ENCODE peak calls at places on chromosomes 16 and 17, in five cellular contexts. N is CD8-positive, alpha-beta T cell; V is Calu3; Z is sigmoid colon; F is choroid plexus epithelial cell. S is an unnamed sample.

GRCh38 chr16:7113949-7114348 is 218.7 kb upstream of the RBFOX1 start:
- DNase-seq in N (no peak), V (no peak), Z (no peak), F (no peak), S (no peak)

GRCh38 chr17:2703181-2703580 is 8.4 kb downstream of the CLUH start:
- DNase-seq in N (no peak), V (no peak), Z (peak), F (no peak), S (no peak)

GRCh38 chr16:16124438-16124837 is 98.9 kb downstream of the ABCC6 start:
- DNase-seq in N (no peak), V (no peak), Z (no peak), F (no peak), S (no peak)

GRCh38 chr16:69169607-69170352 is 17.2 kb upstream of the SNTB2 start:
- DNase-seq in N (no peak), V (no peak), Z (peak), F (no peak), S (no peak)

GRCh38 chr16:71767060-71767900 is 41.4 kb downstream of the AP1G1 start:
- DNase-seq in N (no peak), V (no peak), Z (no peak), F (no peak), S (no peak)

GRCh38 chr16:31202402-31203385 is at the start of gene PYCARD:
- DNase-seq in N (peak), V (peak), Z (peak), F (peak), S (peak)

GRCh38 chr17:67891481-67892119 is 66.3 kb downstream of the BPTF start:
- DNase-seq in N (no peak), V (no peak), Z (no peak), F (peak), S (no peak)

GRCh38 chr16:49440156-49441065 is 66.8 kb downstream of the C16orf78 start:
- DNase-seq in N (no peak), V (no peak), Z (peak), F (no peak), S (no peak)

GRCh38 chr16:19008245-19008644 is 24.5 kb downstream of the TMC7 start:
- DNase-seq in N (no peak), V (no peak), Z (no peak), F (peak), S (no peak)

GRCh38 chr17:76250141-76250540 is 9.8 kb upstream of the RNF157 start:
- DNase-seq in N (no peak), V (no peak), Z (peak), F (no peak), S (no peak)

GRCh38 chr16:30054959-30055553 is 10.5 kb upstream of the ALDOA start:
- DNase-seq in N (no peak), V (peak), Z (no peak), F (no peak), S (peak)

GRCh38 chr16:28149016-28149888 is 62.5 kb downstream of the XPO6 start:
- DNase-seq in N (no peak), V (no peak), Z (no peak), F (no peak), S (no peak)

GRCh38 chr16:8167436-8167835 is 422.9 kb downstream of the TMEM114 start:
- DNase-seq in N (no peak), V (no peak), Z (no peak), F (no peak), S (no peak)

GRCh38 chr17:65194670-65195334 is 57.6 kb downstream of the RGS9 start:
- DNase-seq in N (no peak), V (no peak), Z (no peak), F (peak), S (no peak)
- TF ChIP-seq CTCF in N (no peak), V (no peak), Z (no peak), F (peak), S (no peak)

DNA sequence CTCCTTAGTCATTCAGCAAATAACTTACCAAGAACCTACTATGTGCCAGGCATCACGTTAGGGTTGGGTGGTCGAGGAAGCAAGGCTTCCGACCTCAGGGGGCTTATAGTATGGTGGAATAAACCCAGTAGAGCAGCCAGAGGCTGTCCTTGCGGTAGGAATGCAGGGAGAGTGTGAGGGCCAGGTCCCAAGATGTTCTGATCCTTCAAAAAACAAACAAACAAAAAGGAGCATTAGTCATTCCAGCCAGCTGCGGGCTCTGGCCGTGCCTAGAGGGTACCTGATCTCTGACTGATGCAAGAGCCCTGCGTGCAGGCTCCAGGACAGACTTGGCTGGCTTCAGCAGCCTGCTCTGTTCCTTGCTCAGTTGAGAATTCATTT is 18.2 kb downstream of the CYB5D2 start:
- DNase-seq in N (no peak), V (peak), Z (no peak), F (peak), S (no peak)
- TF ChIP-seq CTCF in N (no peak), V (no peak), Z (no peak), F (peak), S (no peak)

DNA sequence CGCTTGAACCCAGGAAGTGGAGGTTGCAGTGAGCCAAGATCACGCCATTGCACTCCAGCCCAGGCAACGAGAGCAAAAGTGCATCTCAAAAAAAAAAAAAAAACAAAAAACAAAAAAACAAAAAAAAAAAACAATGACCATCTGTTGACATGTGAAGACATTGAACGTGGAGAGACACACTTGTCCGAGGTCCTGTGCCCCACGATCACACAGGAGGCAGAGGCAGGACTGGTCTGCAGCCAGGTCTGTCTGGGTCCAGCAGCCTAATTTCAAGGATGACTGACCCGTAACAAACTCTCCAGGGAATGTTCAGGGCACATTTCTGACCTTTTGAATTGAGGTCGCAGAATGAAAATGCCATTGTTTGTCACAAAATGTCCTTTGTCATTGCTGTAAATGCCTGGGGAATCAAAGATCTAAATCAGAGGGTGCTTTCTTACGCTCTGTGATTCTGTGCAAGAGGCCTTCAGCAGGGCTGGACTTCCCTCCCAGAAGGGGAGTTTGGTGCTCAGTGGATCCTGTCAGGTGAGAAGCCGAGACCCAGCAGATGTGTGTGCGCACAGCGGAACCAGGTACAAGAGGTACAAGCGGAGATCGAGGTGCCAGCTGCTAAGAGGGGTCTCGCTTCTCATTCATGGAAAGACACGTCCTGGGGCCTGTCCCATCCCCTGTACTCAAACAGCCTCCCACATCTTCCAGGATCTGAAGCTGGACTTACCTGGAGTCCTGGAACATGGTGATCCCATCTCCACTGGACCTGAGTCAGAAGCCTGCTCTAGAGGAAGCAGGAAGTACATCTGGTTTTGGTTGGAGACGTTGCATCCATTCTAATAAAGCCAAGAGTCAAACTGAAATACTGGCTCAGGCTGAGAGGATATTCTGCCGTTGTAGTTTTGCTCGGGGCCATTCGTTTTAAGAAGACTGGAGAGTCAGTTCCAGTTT is 95.8 kb downstream of the IRF8 start:
- DNase-seq in N (no peak), V (no peak), Z (peak), F (no peak), S (no peak)
- TF ChIP-seq CTCF in N (no peak), V (no peak), Z (no peak), F (no peak), S (no peak)

GRCh38 chr17:10631701-10632100 is 25.4 kb downstream of the MYH3 start:
- DNase-seq in N (no peak), V (no peak), Z (no peak), F (no peak), S (no peak)

GRCh38 chr17:10631048-10631700 is 25.9 kb downstream of the MYH3 start:
- DNase-seq in N (no peak), V (peak), Z (no peak), F (peak), S (peak)

GRCh38 chr17:10629706-10630105 is 27.4 kb downstream of the MYH3 start:
- DNase-seq in N (no peak), V (no peak), Z (no peak), F (no peak), S (no peak)

GRCh38 chr17:10626378-10626777 is 30.7 kb downstream of the MYH3 start:
- DNase-seq in N (no peak), V (no peak), Z (no peak), F (no peak), S (no peak)

GRCh38 chr17:10628756-10629155 is 28.4 kb downstream of the MYH3 start:
- DNase-seq in N (no peak), V (no peak), Z (no peak), F (no peak), S (no peak)
- TF ChIP-seq CTCF in N (no peak), V (no peak), Z (no peak), F (peak), S (peak)

GRCh38 chr17:81429813-81430510 is 34.7 kb downstream of the BAHCC1 start:
- DNase-seq in N (no peak), V (no peak), Z (no peak), F (peak), S (no peak)
- TF ChIP-seq CTCF in N (no peak), V (no peak), Z (no peak), F (peak), S (peak)

DNA sequence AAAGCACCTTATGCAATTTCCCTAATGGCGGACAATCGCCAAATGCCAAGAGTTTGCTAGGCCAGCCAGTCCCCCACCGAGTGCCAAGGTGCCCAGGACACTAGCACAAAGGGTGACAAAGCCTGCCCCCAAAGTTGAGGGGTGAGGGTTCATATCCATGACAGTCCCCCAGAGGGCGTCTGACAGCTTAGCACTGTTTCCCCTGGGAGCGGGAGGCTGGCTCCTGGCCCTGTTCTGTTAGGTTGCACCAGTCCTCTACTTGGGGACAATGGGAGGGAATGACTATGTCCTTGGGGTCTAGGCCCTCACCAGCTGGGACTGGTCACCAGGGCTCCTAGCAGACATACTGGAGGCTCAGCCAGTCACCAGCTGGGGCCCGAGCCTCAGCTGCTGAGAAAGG is 66.9 kb downstream of the MYO18A start:
- DNase-seq in N (no peak), V (no peak), Z (no peak), F (no peak), S (no peak)
- TF ChIP-seq CTCF in N (no peak), V (no peak), Z (no peak), F (no peak), S (no peak)

DNA sequence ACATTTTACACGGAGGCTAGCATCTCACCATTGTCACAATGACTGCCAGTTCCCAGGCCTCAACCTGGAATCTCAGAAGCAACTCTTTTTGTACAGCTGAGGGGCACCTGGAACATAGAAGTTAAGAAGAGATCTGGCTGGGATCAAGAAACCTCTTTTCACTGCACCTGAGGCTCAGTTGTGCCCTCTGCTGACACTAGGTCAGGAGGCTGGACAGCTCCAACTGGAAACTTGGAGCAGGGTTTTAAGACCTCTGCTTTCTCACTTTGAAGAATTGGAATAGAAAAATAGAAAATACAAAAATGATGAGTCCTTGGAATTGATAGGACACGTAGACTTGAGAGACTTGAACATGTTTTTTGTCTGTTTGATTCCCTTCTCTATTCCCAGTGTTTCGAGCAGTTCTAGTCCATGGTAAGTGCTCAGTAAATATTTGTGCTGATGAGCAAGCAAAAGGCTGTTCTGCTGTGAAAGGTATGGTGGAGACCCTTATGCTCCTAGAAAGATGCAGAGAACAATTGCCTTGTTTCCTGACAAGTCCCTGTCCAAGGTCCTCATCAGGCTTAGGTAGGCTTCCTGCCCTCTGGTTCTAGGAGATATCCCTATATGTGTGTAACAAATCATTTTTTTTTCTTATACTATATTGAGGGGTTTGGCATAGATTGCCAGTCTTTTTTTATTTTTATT is 13.6 kb upstream of the PPM1D start:
- DNase-seq in N (no peak), V (no peak), Z (no peak), F (peak), S (no peak)
- TF ChIP-seq CTCF in N (no peak), V (peak), Z (no peak), F (no peak), S (peak)